ENCODE peak calls at places on chromosomes 4 and X, in eight cellular contexts. S is CD8-positive, alpha-beta memory T cell; D is PC-3; F is SHP77; Q is fibroblast of the conjunctiva; C is AG08395; P is dorsolateral prefrontal cortex; U is ovary. O is an unnamed sample.

GRCh38 chr4:39609454-39609911 is 29.2 kb downstream of the SMIM14 start:
- DNase-seq in Q (no peak), F (no peak), S (no peak), D (peak; percentile 48), U (no peak), C (no peak), P (no peak), O (no peak)

GRCh38 chr4:57148831-57149230 is 38.6 kb upstream of the IGFBP7 start:
- DNase-seq in F (no peak), Q (no peak), P (no peak), S (no peak), C (peak; percentile 77), D (peak; percentile 63), U (no peak), O (no peak)

GRCh38 chr4:112714922-112715901 is 78.3 kb downstream of the LARP7 start:
- DNase-seq in F (no peak), U (no peak), S (no peak), Q (no peak), D (no peak), C (no peak), P (no peak), O (no peak)

GRCh38 chr4:41874398-41874797 is 60.8 kb upstream of the TMEM33 start:
- DNase-seq in D (no peak), U (no peak), S (no peak), Q (no peak), P (no peak), C (no peak), F (no peak), O (no peak)

GRCh38 chr4:145531193-145531592 is 49.5 kb downstream of the SMAD1 start:
- DNase-seq in C (no peak), S (no peak), D (no peak), F (peak; percentile 66), P (peak; percentile 36), U (no peak), Q (no peak), O (peak; percentile 27)

GRCh38 chr4:158798062-158798461 is 29.2 kb downstream of the FNIP2 start:
- DNase-seq in P (no peak), F (no peak), S (no peak), C (no peak), U (no peak), Q (no peak), D (no peak), O (no peak)

GRCh38 chr4:66906314-66906713 is 639.0 kb downstream of the CENPC start:
- DNase-seq in S (no peak), D (peak; percentile 30), U (no peak), Q (no peak), F (no peak), C (peak; percentile 1), P (no peak), O (no peak)

GRCh38 chrX:40064055-40064597 is 33.6 kb downstream of the BCOR start:
- DNase-seq in F (no peak), D (no peak), U (no peak), S (no peak), C (no peak), Q (no peak), P (no peak), O (no peak)

GRCh38 chr4:7224878-7225533 is 32.7 kb downstream of the SORCS2 start:
- DNase-seq in U (no peak), Q (no peak), P (no peak), D (no peak), C (no peak), F (no peak), S (no peak), O (no peak)

GRCh38 chr4:137558951-137559350 is 26.7 kb upstream of the PCDH18 start:
- DNase-seq in P (no peak), Q (peak; percentile 28), S (no peak), U (no peak), C (peak; percentile 64), F (no peak), D (peak; percentile 52), O (no peak)

GRCh38 chrX:97691901-97692455 is 808.3 kb downstream of the RPA4 start:
- DNase-seq in U (no peak), Q (no peak), D (no peak), P (no peak), C (no peak), F (no peak), S (no peak), O (no peak)

GRCh38 chr4:87213425-87213824 is 7.0 kb downstream of the KLHL8 start:
- DNase-seq in F (no peak), C (no peak), S (no peak), U (no peak), Q (no peak), P (no peak), D (no peak), O (no peak)

GRCh38 chrX:39477438-39478120 is 620.2 kb downstream of the BCOR start:
- DNase-seq in D (peak; percentile 37), C (peak; percentile 40), S (no peak), Q (no peak), P (no peak), U (no peak), F (peak; percentile 15), O (peak; percentile 84)

GRCh38 chr4:156677656-156678055 is 293.9 kb downstream of the PDGFC start:
- DNase-seq in C (no peak), P (no peak), F (no peak), S (no peak), U (no peak), D (no peak), Q (no peak), O (no peak)

GRCh38 chr4:93671093-93671492 is 157.5 kb upstream of the ATOH1 start:
- DNase-seq in S (no peak), F (no peak), U (no peak), P (no peak), D (no peak), Q (no peak), C (no peak), O (no peak)

GRCh38 chr4:122178961-122179360 is 26.8 kb downstream of the BLTP1 start:
- DNase-seq in S (no peak), C (no peak), F (no peak), P (no peak), Q (no peak), D (no peak), U (no peak), O (no peak)

GRCh38 chr4:132642196-132642817 is 506.8 kb upstream of the PCDH10 start:
- DNase-seq in D (peak; percentile 61), C (no peak), F (no peak), U (no peak), Q (peak; percentile 23), P (no peak), S (no peak), O (no peak)

GRCh38 chr4:75249739-75250138 is 264.5 kb downstream of the RCHY1 start:
- DNase-seq in P (no peak), D (no peak), F (no peak), Q (no peak), C (no peak), S (no peak), U (no peak), O (no peak)

GRCh38 chrX:7088968-7089615 is 58.4 kb upstream of the STS start:
- DNase-seq in S (no peak), D (peak; percentile 28), F (no peak), C (no peak), Q (no peak), U (no peak), P (no peak), O (no peak)